ENCODE peak calls at places on chromosomes 12 and 14, in four cellular contexts. One of them, this sample, is unnamed.

GRCh38 chr12:67804168-67804567 is 155.6 kb downstream of the DYRK2 start:
- DNase-seq in heart left ventricle: no peak
- DNase-seq in AG10803: no peak
- DNase-seq in fibroblast of lung: no peak
- DNase-seq in this sample: peak; percentile 91

GRCh38 chr12:89663577-89664357 is 44.9 kb downstream of the ATP2B1 start:
- DNase-seq in heart left ventricle: no peak
- DNase-seq in AG10803: peak; percentile 46
- DNase-seq in fibroblast of lung: peak; percentile 39
- DNase-seq in this sample: no peak

GRCh38 chr12:72270246-72270645 is 1.9 kb upstream of the TRHDE start:
- DNase-seq in heart left ventricle: no peak
- DNase-seq in AG10803: no peak
- DNase-seq in fibroblast of lung: peak; percentile 41
- DNase-seq in this sample: no peak

GRCh38 chr14:58815781-58816297 is 178.1 kb downstream of the DACT1 start:
- DNase-seq in heart left ventricle: no peak
- DNase-seq in AG10803: peak; percentile 65
- DNase-seq in fibroblast of lung: no peak
- DNase-seq in this sample: no peak

GRCh38 chr12:78898416-78898815 is 33.8 kb downstream of the SYT1 start:
- DNase-seq in heart left ventricle: peak; percentile 24
- DNase-seq in AG10803: peak; percentile 29
- DNase-seq in fibroblast of lung: peak; percentile 78
- DNase-seq in this sample: no peak

GRCh38 chr12:65170245-65170881 is 980 bp downstream of the LEMD3 start:
- DNase-seq in heart left ventricle: peak; percentile 65
- DNase-seq in AG10803: peak; percentile 36
- DNase-seq in fibroblast of lung: peak; percentile 69
- DNase-seq in this sample: no peak

GRCh38 chr12:9363145-9363544 is 154.9 kb upstream of the PZP start:
- DNase-seq in heart left ventricle: peak; percentile 4
- DNase-seq in AG10803: no peak
- DNase-seq in fibroblast of lung: no peak
- DNase-seq in this sample: no peak

GRCh38 chr14:39265741-39266588 is 32.2 kb downstream of the MIA2 start:
- DNase-seq in heart left ventricle: no peak
- DNase-seq in AG10803: peak; percentile 34
- DNase-seq in fibroblast of lung: peak; percentile 48
- DNase-seq in this sample: no peak

GRCh38 chr12:64663019-64663418 is 52.7 kb downstream of the RASSF3 start:
- DNase-seq in heart left ventricle: no peak
- DNase-seq in AG10803: no peak
- DNase-seq in fibroblast of lung: no peak
- DNase-seq in this sample: no peak

GRCh38 chr14:69356903-69357543 is 41.1 kb downstream of the ERH start:
- DNase-seq in heart left ventricle: no peak
- DNase-seq in AG10803: no peak
- DNase-seq in fibroblast of lung: no peak
- DNase-seq in this sample: no peak

GRCh38 chr12:12398026-12398859 is 41.4 kb downstream of the BORCS5 start:
- DNase-seq in heart left ventricle: peak; percentile 58
- DNase-seq in AG10803: peak; percentile 98
- DNase-seq in fibroblast of lung: peak; percentile 98
- DNase-seq in this sample: no peak

GRCh38 chr12:49364989-49365388 is 2.3 kb upstream of the SPATS2 start:
- DNase-seq in heart left ventricle: no peak
- DNase-seq in AG10803: peak; percentile 63
- DNase-seq in fibroblast of lung: peak; percentile 83
- DNase-seq in this sample: no peak

GRCh38 chr14:60744566-60744965 is 10.0 kb downstream of the MNAT1 start:
- DNase-seq in heart left ventricle: no peak
- DNase-seq in AG10803: no peak
- DNase-seq in fibroblast of lung: no peak
- DNase-seq in this sample: no peak

GRCh38 chr14:96016761-96017160 is 22.4 kb upstream of the C14orf132 start:
- DNase-seq in heart left ventricle: no peak
- DNase-seq in AG10803: no peak
- DNase-seq in fibroblast of lung: peak; percentile 25
- DNase-seq in this sample: no peak

GRCh38 chr12:19482036-19482435 is 42.7 kb downstream of the AEBP2 start:
- DNase-seq in heart left ventricle: no peak
- DNase-seq in AG10803: no peak
- DNase-seq in fibroblast of lung: no peak
- DNase-seq in this sample: no peak

GRCh38 chr14:96592591-96593388 is 90.6 kb downstream of the PAPOLA start:
- DNase-seq in heart left ventricle: peak; percentile 25
- DNase-seq in AG10803: peak; percentile 14
- DNase-seq in fibroblast of lung: peak; percentile 30
- DNase-seq in this sample: peak; percentile 46

GRCh38 chr14:101962503-101962874 is 1.9 kb upstream of the DYNC1H1 start:
- DNase-seq in heart left ventricle: peak; percentile 70
- DNase-seq in AG10803: peak; percentile 88
- DNase-seq in fibroblast of lung: peak; percentile 86
- DNase-seq in this sample: no peak

GRCh38 chr12:47705571-47706425 is at the start of gene RPAP3:
- DNase-seq in heart left ventricle: peak; percentile 96
- DNase-seq in AG10803: peak; percentile 91
- DNase-seq in fibroblast of lung: peak; percentile 91
- DNase-seq in this sample: peak; percentile 89

GRCh38 chr12:6554168-6554989 is 1.5 kb downstream of the IFFO1 start:
- DNase-seq in heart left ventricle: peak; percentile 79
- DNase-seq in AG10803: peak; percentile 64
- DNase-seq in fibroblast of lung: peak; percentile 77
- DNase-seq in this sample: peak; percentile 60

GRCh38 chr12:101799774-101800173 is 31.0 kb downstream of the GNPTAB start:
- DNase-seq in heart left ventricle: no peak
- DNase-seq in AG10803: no peak
- DNase-seq in fibroblast of lung: no peak
- DNase-seq in this sample: no peak

GRCh38 chr12:33546004-33546403 is 106.4 kb upstream of the SYT10 start:
- DNase-seq in heart left ventricle: no peak
- DNase-seq in AG10803: no peak
- DNase-seq in fibroblast of lung: no peak
- DNase-seq in this sample: no peak

GRCh38 chr14:33343016-33343415 is 404.3 kb downstream of the NPAS3 start:
- DNase-seq in heart left ventricle: no peak
- DNase-seq in AG10803: peak; percentile 13
- DNase-seq in fibroblast of lung: peak; percentile 63
- DNase-seq in this sample: no peak
- H3K4me3 ChIP-seq in heart left ventricle: no peak overlapping the region
- H3K4me3 ChIP-seq in AG10803: no peak overlapping the region
- H3K4me3 ChIP-seq in fibroblast of lung: no peak overlapping the region
- H3K4me3 ChIP-seq in this sample: no peak overlapping the region

GRCh38 chr14:20613094-20614037 is 22.2 kb upstream of the RNASE12 start:
- DNase-seq in heart left ventricle: peak; percentile 75
- DNase-seq in AG10803: peak; percentile 99
- DNase-seq in fibroblast of lung: peak; percentile 98
- DNase-seq in this sample: peak; percentile 97
- H3K4me3 ChIP-seq in heart left ventricle: peak overlapping the region; percentile 63
- H3K4me3 ChIP-seq in AG10803: peak overlapping the region; percentile 65
- H3K4me3 ChIP-seq in fibroblast of lung: peak overlapping the region; percentile 63
- H3K4me3 ChIP-seq in this sample: peak overlapping the region; percentile 54

GRCh38 chr12:94262228-94263010 is 114.0 kb downstream of the PLXNC1 start:
- DNase-seq in heart left ventricle: peak; percentile 86
- DNase-seq in AG10803: peak; percentile 93
- DNase-seq in fibroblast of lung: peak; percentile 95
- DNase-seq in this sample: peak; percentile 68
- H3K4me3 ChIP-seq in heart left ventricle: peak overlapping the region; percentile 49
- H3K4me3 ChIP-seq in AG10803: peak overlapping the region; percentile 68
- H3K4me3 ChIP-seq in fibroblast of lung: peak overlapping the region; percentile 63
- H3K4me3 ChIP-seq in this sample: peak overlapping the region; percentile 68

DNA sequence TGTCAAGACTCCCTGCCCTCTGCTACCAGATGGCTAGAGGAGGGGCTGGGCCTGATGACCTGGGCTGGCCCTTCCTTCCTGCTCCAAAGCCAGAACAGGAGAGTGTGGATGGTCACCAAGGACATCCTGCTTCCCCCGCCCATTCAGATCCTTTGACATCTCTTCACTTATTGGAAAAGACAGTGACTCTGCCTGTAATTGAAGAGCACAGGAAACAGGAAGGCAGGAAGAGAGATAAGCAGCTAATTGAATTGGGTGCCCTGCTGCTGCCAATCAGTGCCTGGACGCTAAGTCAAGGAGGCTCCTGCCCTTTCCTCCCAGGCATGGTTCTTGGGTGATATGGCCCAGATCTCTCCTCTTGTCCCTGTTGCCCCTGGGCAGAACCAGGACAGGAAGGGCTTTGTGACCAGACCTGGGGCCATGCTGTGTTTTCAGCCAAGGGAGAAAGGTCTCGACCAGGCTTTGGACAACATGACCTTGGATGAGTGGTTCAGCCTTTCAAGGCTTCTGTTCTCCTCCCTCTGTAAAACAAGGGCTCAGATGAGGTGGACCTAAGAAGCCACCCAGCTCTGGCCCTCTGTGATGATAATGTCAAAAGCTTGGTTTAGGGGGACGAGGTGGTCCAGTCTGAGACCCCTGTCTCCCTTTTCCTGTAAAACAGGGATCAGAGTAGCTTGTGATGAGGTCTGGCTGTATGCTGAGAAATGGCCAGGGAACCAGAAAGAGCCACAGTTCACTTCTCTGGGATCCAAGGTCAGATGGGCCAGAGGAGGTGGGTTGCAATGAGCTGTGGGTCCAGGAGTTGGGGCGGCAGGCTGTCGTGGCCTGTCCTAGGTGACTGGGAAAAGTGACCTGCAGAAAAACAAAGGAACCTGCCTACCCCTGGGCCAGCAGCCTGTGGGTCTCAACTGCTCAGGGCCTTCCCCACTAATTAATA is 38.8 kb downstream of the FAM222A start:
- DNase-seq in heart left ventricle: no peak
- DNase-seq in AG10803: no peak
- DNase-seq in fibroblast of lung: no peak
- DNase-seq in this sample: no peak
- H3K4me3 ChIP-seq in heart left ventricle: no peak overlapping the region
- H3K4me3 ChIP-seq in AG10803: no peak overlapping the region
- H3K4me3 ChIP-seq in fibroblast of lung: no peak overlapping the region
- H3K4me3 ChIP-seq in this sample: no peak overlapping the region

GRCh38 chr12:53964315-53964713 is 8.6 kb upstream of the HOXC11 start:
- DNase-seq in heart left ventricle: no peak
- DNase-seq in AG10803: no peak
- DNase-seq in fibroblast of lung: no peak
- DNase-seq in this sample: no peak

GRCh38 chr12:53966070-53966384 is 6.9 kb upstream of the HOXC11 start:
- DNase-seq in heart left ventricle: no peak
- DNase-seq in AG10803: no peak
- DNase-seq in fibroblast of lung: no peak
- DNase-seq in this sample: no peak

GRCh38 chr12:53963434-53964314 is 9.0 kb downstream of the HOXC12 start:
- DNase-seq in heart left ventricle: no peak
- DNase-seq in AG10803: no peak
- DNase-seq in fibroblast of lung: no peak
- DNase-seq in this sample: no peak

GRCh38 chr12:53966385-53967133 is 6.4 kb upstream of the HOXC11 start:
- DNase-seq in heart left ventricle: no peak
- DNase-seq in AG10803: no peak
- DNase-seq in fibroblast of lung: no peak
- DNase-seq in this sample: no peak

GRCh38 chr12:53965251-53966069 is 7.5 kb upstream of the HOXC11 start:
- DNase-seq in heart left ventricle: no peak
- DNase-seq in AG10803: no peak
- DNase-seq in fibroblast of lung: no peak
- DNase-seq in this sample: no peak
- H3K4me3 ChIP-seq in heart left ventricle: no peak overlapping the region
- H3K4me3 ChIP-seq in AG10803: no peak overlapping the region
- H3K4me3 ChIP-seq in fibroblast of lung: no peak overlapping the region
- H3K4me3 ChIP-seq in this sample: no peak overlapping the region

This sample was measured in Jurkat, Clone E6-1.